ENCODE peak calls at places on chromosomes 1 and 21, in eight cellular contexts. H is GM12864, V is PC-9, L is dorsolateral prefrontal cortex, N is psoas muscle, C is PC-3, D is left lung, O is neural crest cell. U is an unnamed sample.

GRCh38 chr1:28684937-28685336 is 16.4 kb downstream of the GMEB1 start:
- DNase-seq in H (no peak), V (no peak), L (no peak), N (no peak), C (no peak), D (no peak), O (no peak), U (no peak)

GRCh38 chr1:67766117-67766978 is 66.9 kb downstream of the GNG12 start:
- DNase-seq in H (no peak), V (no peak), L (peak; percentile 54), N (no peak), C (peak; percentile 62), D (no peak), O (peak; percentile 69), U (peak; percentile 60)

GRCh38 chr1:245704765-245705164 is 550.0 kb downstream of the KIF26B start:
- DNase-seq in H (no peak), V (no peak), L (no peak), N (no peak), C (peak; percentile 91), D (no peak), O (no peak), U (no peak)

GRCh38 chr1:223039990-223040389 is 103.1 kb downstream of the TLR5 start:
- DNase-seq in H (no peak), V (no peak), L (no peak), N (no peak), C (no peak), D (no peak), O (no peak), U (no peak)

GRCh38 chr1:3672231-3672970 is 20.1 kb downstream of the TP73 start:
- DNase-seq in H (no peak), V (peak; percentile 26), L (no peak), N (peak; percentile 40), C (no peak), D (peak; percentile 50), O (no peak), U (no peak)

GRCh38 chr1:94327001-94327685 is 89.8 kb upstream of the ARHGAP29 start:
- DNase-seq in H (no peak), V (peak; percentile 83), L (no peak), N (peak; percentile 73), C (peak; percentile 63), D (peak; percentile 73), O (peak; percentile 31), U (peak; percentile 56)

GRCh38 chr21:42343556-42343955 is 7.2 kb downstream of the TFF2 start:
- DNase-seq in H (no peak), V (no peak), L (no peak), N (no peak), C (no peak), D (no peak), O (no peak), U (no peak)

GRCh38 chr1:177200290-177200689 is 29.5 kb downstream of the BRINP2 start:
- DNase-seq in H (no peak), V (no peak), L (no peak), N (no peak), C (no peak), D (no peak), O (no peak), U (no peak)

GRCh38 chr21:29335720-29336119 is 37.0 kb downstream of the BACH1 start:
- DNase-seq in H (no peak), V (no peak), L (no peak), N (no peak), C (peak; percentile 25), D (no peak), O (no peak), U (no peak)

GRCh38 chr1:43802356-43802755 is 95.0 kb downstream of the ST3GAL3 start:
- DNase-seq in H (no peak), V (no peak), L (no peak), N (no peak), C (no peak), D (no peak), O (no peak), U (no peak)

GRCh38 chr1:211738709-211739301 is 63.4 kb upstream of the NEK2 start:
- DNase-seq in H (no peak), V (peak; percentile 63), L (no peak), N (no peak), C (peak; percentile 29), D (no peak), O (no peak), U (no peak)

GRCh38 chr1:151282883-151283725 is 1.0 kb downstream of the ZNF687 start:
- DNase-seq in H (no peak), V (peak; percentile 51), L (no peak), N (peak; percentile 69), C (peak; percentile 23), D (peak; percentile 83), O (no peak), U (peak; percentile 25)

GRCh38 chr1:183291802-183292515 is 105.9 kb downstream of the LAMC2 start:
- DNase-seq in H (no peak), V (no peak), L (no peak), N (no peak), C (no peak), D (no peak), O (no peak), U (no peak)

GRCh38 chr1:43617668-43618067 is 32.3 kb upstream of the KDM4A start:
- DNase-seq in H (no peak), V (no peak), L (no peak), N (no peak), C (no peak), D (peak; percentile 36), O (no peak), U (no peak)

GRCh38 chr1:14095001-14095400 is 395.0 kb downstream of the PRDM2 start:
- DNase-seq in H (no peak), V (no peak), L (no peak), N (no peak), C (peak; percentile 63), D (no peak), O (no peak), U (no peak)
- TF ChIP-seq CTCF in H (peak; percentile 46), V (peak; percentile 35), L (peak; percentile 20), N (no peak), C (peak; percentile 72), D (peak; percentile 46), O (peak; percentile 60), U (no peak)

DNA sequence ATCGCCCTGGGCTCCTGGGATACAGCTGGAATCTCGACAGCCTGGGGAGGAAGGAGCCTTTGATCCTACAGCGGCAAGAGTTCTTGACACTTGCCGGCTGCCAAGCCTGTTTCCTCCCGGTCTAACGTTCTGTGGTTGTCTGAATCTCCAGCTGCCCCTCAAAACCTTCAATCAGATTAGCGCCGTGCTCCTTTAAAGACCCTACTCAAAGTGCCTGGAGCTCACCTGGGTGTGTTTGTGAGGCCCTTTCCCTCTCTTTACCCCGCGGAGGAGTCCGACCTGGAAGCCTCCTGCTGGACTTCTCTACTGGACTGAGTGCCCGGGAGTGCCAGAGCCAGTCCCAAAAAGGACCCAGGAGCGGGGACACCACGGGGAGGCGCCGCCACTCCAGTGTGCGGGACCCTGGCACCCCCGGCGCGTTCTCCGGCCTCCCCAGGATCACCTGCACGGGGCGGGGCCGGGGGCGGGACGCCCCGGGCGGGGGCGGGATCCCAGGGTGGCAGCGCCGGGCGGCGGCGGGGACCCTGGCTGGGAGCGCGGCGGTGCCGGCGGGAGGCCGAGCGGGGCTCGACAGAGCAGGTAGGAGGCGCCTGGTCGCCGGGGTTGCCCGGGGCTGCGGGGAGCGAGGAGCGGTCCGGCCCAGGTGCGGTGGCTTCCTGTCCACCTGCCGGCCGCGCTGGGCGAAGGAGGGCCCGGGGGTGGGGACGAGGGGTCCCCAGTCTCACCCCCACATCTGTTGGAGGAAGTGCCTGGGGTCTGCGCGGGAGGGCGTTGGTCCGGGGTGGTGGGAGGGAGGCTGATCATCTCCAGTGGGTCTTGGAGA is at the start of gene NCMAP:
- DNase-seq in H (no peak), V (no peak), L (no peak), N (no peak), C (peak; percentile 40), D (peak; percentile 88), O (no peak), U (peak; percentile 83)
- TF ChIP-seq CTCF in H (no peak), V (no peak), L (no peak), N (no peak), C (peak; percentile 17), D (no peak), O (no peak), U (no peak)

DNA sequence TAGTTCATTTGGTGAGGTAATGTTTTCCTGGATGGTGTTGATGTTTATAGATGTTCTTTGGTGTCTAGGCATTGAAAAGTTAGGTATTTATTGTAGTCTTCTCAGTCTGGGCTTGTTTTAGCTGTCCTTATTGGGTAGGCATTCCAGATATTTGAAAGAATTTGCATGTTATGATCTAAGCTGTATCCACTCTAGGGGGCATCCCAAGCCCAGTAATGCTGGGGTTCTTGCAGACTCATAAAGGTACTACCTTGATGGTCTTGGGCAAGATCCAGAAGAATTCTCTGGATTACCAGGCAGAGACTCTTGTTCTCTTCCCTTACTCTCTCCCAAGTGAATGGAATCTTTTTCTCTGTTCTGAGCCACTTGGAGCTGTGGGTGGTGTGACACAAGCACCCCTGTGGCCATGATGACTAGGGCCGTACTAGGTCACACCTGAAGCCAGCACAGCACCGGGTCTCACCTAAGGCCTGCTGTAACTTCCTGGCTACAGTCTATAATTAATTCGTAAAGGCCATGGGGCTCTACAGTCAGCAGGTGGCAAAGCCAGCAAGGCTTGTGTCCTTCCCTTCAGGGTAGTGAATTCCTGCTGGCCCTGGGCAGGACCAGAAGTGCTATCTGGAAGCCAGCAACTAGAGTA is 74.8 kb upstream of the PDE4B start:
- DNase-seq in H (no peak), V (no peak), L (no peak), N (no peak), C (peak; percentile 60), D (no peak), O (no peak), U (peak; percentile 21)
- TF ChIP-seq CTCF in H (peak; percentile 18), V (peak; percentile 20), L (no peak), N (no peak), C (peak; percentile 50), D (no peak), O (no peak), U (no peak)

GRCh38 chr1:17021896-17022295 is 10.2 kb upstream of the ATP13A2 start:
- DNase-seq in H (no peak), V (no peak), L (no peak), N (no peak), C (no peak), D (no peak), O (no peak), U (no peak)

GRCh38 chr1:17023103-17023502 is 11.4 kb upstream of the ATP13A2 start:
- DNase-seq in H (no peak), V (no peak), L (no peak), N (no peak), C (no peak), D (no peak), O (no peak), U (no peak)

GRCh38 chr1:17020502-17020901 is 8.8 kb upstream of the ATP13A2 start:
- DNase-seq in H (no peak), V (no peak), L (no peak), N (no peak), C (no peak), D (no peak), O (no peak), U (no peak)

GRCh38 chr1:17024721-17025120 is 13.0 kb upstream of the ATP13A2 start:
- DNase-seq in H (no peak), V (no peak), L (no peak), N (no peak), C (no peak), D (no peak), O (no peak), U (no peak)

DNA sequence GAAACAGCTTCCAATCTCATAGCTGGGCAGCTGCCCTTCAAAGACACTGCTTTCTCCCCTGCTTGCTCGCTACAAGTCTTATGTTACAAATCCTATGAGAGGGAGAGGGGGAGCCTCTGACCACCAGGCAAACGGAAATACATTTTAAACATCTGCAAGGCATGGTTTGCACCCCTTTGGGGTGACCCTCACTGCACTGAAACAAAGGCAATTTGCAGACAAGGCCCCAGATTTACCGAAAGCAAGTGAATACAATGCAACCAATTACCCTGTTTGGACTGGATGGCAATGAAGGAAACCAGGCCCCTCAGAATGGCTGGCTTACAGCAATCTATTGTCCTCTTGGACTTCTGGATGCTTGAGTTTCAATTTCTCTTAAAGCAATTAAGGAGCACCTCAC is 11.8 kb upstream of the ATP13A2 start:
- DNase-seq in H (no peak), V (no peak), L (no peak), N (no peak), C (no peak), D (no peak), O (no peak), U (no peak)
- TF ChIP-seq CTCF in H (no peak), V (no peak), L (no peak), N (no peak), C (no peak), D (no peak), O (no peak), U (no peak)